ENCODE peak calls at places on chromosomes 4 and X, in eight cellular contexts. W, D, K, C, U, F, Y and L are unnamed samples.

GRCh38 chr4:119543187-119543586 is 85.4 kb downstream of the PDE5A start:
- DNase-seq in C (no peak), W (no peak), F (no peak), U (no peak), Y (no peak), D (no peak), K (no peak), L (no peak)

GRCh38 chrX:84046403-84046984 is 141.5 kb downstream of the RPS6KA6 start:
- DNase-seq in W (peak), U (no peak), C (peak), F (no peak), D (no peak), K (no peak), Y (peak), L (no peak)

GRCh38 chr4:81606166-81606565 is 134.5 kb upstream of the RASGEF1B start:
- DNase-seq in U (no peak), C (no peak), K (no peak), Y (peak), F (no peak), W (no peak), D (no peak), L (no peak)

GRCh38 chr4:16942491-16942890 is 44.0 kb upstream of the LDB2 start:
- DNase-seq in D (no peak), F (no peak), W (no peak), K (no peak), U (no peak), C (no peak), Y (no peak), L (no peak)

GRCh38 chr4:166882221-166882620 is 352.1 kb downstream of the SPOCK3 start:
- DNase-seq in D (no peak), Y (no peak), K (no peak), C (no peak), F (no peak), U (no peak), W (no peak), L (no peak)

GRCh38 chr4:14446311-14446710 is 556.0 kb upstream of the CPEB2 start:
- DNase-seq in Y (no peak), W (no peak), D (no peak), C (peak), U (no peak), F (no peak), K (no peak), L (no peak)

GRCh38 chrX:120269379-120270035 is 18.9 kb downstream of the ZBTB33 start:
- DNase-seq in C (no peak), D (no peak), K (no peak), U (no peak), W (no peak), F (no peak), Y (no peak), L (no peak)

GRCh38 chrX:153878969-153879653 is 6.9 kb downstream of the L1CAM start:
- DNase-seq in D (no peak), K (no peak), C (no peak), Y (no peak), U (no peak), F (no peak), W (no peak), L (no peak)

GRCh38 chrX:47500541-47500940 is 17.5 kb upstream of the ZNF41 start:
- DNase-seq in W (no peak), F (no peak), Y (no peak), K (no peak), D (no peak), C (no peak), U (no peak), L (no peak)

GRCh38 chrX:132333351-132333750 is 114.1 kb upstream of the RAP2C start:
- DNase-seq in Y (peak), D (no peak), W (no peak), K (no peak), U (no peak), C (no peak), F (no peak), L (no peak)

GRCh38 chrX:1449581-1450149 is 3.0 kb downstream of the ASMTL start:
- DNase-seq in D (no peak), Y (no peak), K (no peak), W (no peak), F (no peak), U (no peak), C (no peak), L (no peak)

GRCh38 chrX:116824785-116825184 is 362.0 kb upstream of the CT83 start:
- DNase-seq in W (no peak), D (no peak), K (no peak), C (no peak), U (no peak), Y (no peak), F (no peak), L (no peak)

GRCh38 chrX:40418413-40419195 is 162.2 kb upstream of the ATP6AP2 start:
- DNase-seq in F (no peak), K (no peak), D (no peak), W (no peak), Y (no peak), C (no peak), U (no peak), L (no peak)

GRCh38 chr4:858136-858535 is 32.2 kb upstream of the CPLX1 start:
- DNase-seq in K (no peak), F (no peak), Y (no peak), D (no peak), W (no peak), U (no peak), C (no peak), L (no peak)

GRCh38 chr4:21469438-21470032 is 479.0 kb downstream of the KCNIP4 start:
- DNase-seq in F (no peak), K (no peak), D (no peak), C (peak), W (peak), U (no peak), Y (peak), L (no peak)

GRCh38 chrX:135416546-135416945 is 5.2 kb upstream of the SMIM10L2A start:
- DNase-seq in D (no peak), C (no peak), Y (no peak), K (no peak), U (no peak), F (no peak), W (no peak), L (no peak)